ENCODE peak calls at places on chromosome 11, in ten cellular contexts. One of them, this sample, is unnamed.

GRCh38 chr11:115439385-115439784 is 64.8 kb downstream of the CADM1 start:
- DNase-seq in ovary: no peak
- DNase-seq in HEK293T: no peak
- DNase-seq in C1 segment of cervical spinal cord: no peak
- DNase-seq in stimulated activated CD8-positive, alpha-beta memory T cell treated with anti-CD3 and anti-CD28 coated beads, Interleukin-2, amount 100 ng/mL, for 48 hours: no peak
- DNase-seq in WTC11: no peak
- DNase-seq in NCI-H1417: peak
- DNase-seq in progenitor cell of endocrine pancreas: no peak
- DNase-seq in cardiac fibroblast: peak
- DNase-seq in foreskin melanocyte: no peak
- DNase-seq in this sample: no peak

GRCh38 chr11:12074529-12075195 is 35.7 kb upstream of the MICAL2 start:
- DNase-seq in ovary: no peak
- DNase-seq in HEK293T: no peak
- DNase-seq in C1 segment of cervical spinal cord: no peak
- DNase-seq in stimulated activated CD8-positive, alpha-beta memory T cell treated with anti-CD3 and anti-CD28 coated beads, Interleukin-2, amount 100 ng/mL, for 48 hours: no peak
- DNase-seq in WTC11: no peak
- DNase-seq in NCI-H1417: no peak
- DNase-seq in progenitor cell of endocrine pancreas: no peak
- DNase-seq in cardiac fibroblast: peak
- DNase-seq in foreskin melanocyte: no peak
- DNase-seq in this sample: no peak

GRCh38 chr11:20739004-20739612 is 69.7 kb downstream of the NELL1 start:
- DNase-seq in ovary: no peak
- DNase-seq in HEK293T: no peak
- DNase-seq in C1 segment of cervical spinal cord: no peak
- DNase-seq in stimulated activated CD8-positive, alpha-beta memory T cell treated with anti-CD3 and anti-CD28 coated beads, Interleukin-2, amount 100 ng/mL, for 48 hours: no peak
- DNase-seq in WTC11: no peak
- DNase-seq in NCI-H1417: peak
- DNase-seq in progenitor cell of endocrine pancreas: no peak
- DNase-seq in cardiac fibroblast: no peak
- DNase-seq in foreskin melanocyte: no peak
- DNase-seq in this sample: no peak

GRCh38 chr11:19232910-19233503 is 7.7 kb downstream of the E2F8 start:
- DNase-seq in ovary: no peak
- DNase-seq in HEK293T: no peak
- DNase-seq in C1 segment of cervical spinal cord: no peak
- DNase-seq in stimulated activated CD8-positive, alpha-beta memory T cell treated with anti-CD3 and anti-CD28 coated beads, Interleukin-2, amount 100 ng/mL, for 48 hours: no peak
- DNase-seq in WTC11: no peak
- DNase-seq in NCI-H1417: no peak
- DNase-seq in progenitor cell of endocrine pancreas: no peak
- DNase-seq in cardiac fibroblast: peak
- DNase-seq in foreskin melanocyte: no peak
- DNase-seq in this sample: no peak

GRCh38 chr11:111000400-111001090 is 245.0 kb upstream of the POU2AF2 start:
- DNase-seq in ovary: no peak
- DNase-seq in HEK293T: no peak
- DNase-seq in C1 segment of cervical spinal cord: no peak
- DNase-seq in stimulated activated CD8-positive, alpha-beta memory T cell treated with anti-CD3 and anti-CD28 coated beads, Interleukin-2, amount 100 ng/mL, for 48 hours: no peak
- DNase-seq in WTC11: no peak
- DNase-seq in NCI-H1417: no peak
- DNase-seq in progenitor cell of endocrine pancreas: no peak
- DNase-seq in cardiac fibroblast: peak
- DNase-seq in foreskin melanocyte: no peak
- DNase-seq in this sample: no peak

GRCh38 chr11:67642148-67642475 is 2.5 kb upstream of the TBX10 start:
- DNase-seq in ovary: no peak
- DNase-seq in HEK293T: no peak
- DNase-seq in C1 segment of cervical spinal cord: no peak
- DNase-seq in stimulated activated CD8-positive, alpha-beta memory T cell treated with anti-CD3 and anti-CD28 coated beads, Interleukin-2, amount 100 ng/mL, for 48 hours: no peak
- DNase-seq in WTC11: no peak
- DNase-seq in NCI-H1417: no peak
- DNase-seq in progenitor cell of endocrine pancreas: no peak
- DNase-seq in cardiac fibroblast: no peak
- DNase-seq in foreskin melanocyte: no peak
- DNase-seq in this sample: no peak

GRCh38 chr11:118202599-118203422 is 22.0 kb downstream of the JAML start:
- DNase-seq in ovary: no peak
- DNase-seq in HEK293T: no peak
- DNase-seq in C1 segment of cervical spinal cord: no peak
- DNase-seq in stimulated activated CD8-positive, alpha-beta memory T cell treated with anti-CD3 and anti-CD28 coated beads, Interleukin-2, amount 100 ng/mL, for 48 hours: peak
- DNase-seq in WTC11: no peak
- DNase-seq in NCI-H1417: no peak
- DNase-seq in progenitor cell of endocrine pancreas: no peak
- DNase-seq in cardiac fibroblast: no peak
- DNase-seq in foreskin melanocyte: no peak
- DNase-seq in this sample: no peak

GRCh38 chr11:9858218-9858617 is 194.3 kb downstream of the SWAP70 start:
- DNase-seq in ovary: no peak
- DNase-seq in HEK293T: no peak
- DNase-seq in C1 segment of cervical spinal cord: no peak
- DNase-seq in stimulated activated CD8-positive, alpha-beta memory T cell treated with anti-CD3 and anti-CD28 coated beads, Interleukin-2, amount 100 ng/mL, for 48 hours: no peak
- DNase-seq in WTC11: no peak
- DNase-seq in NCI-H1417: no peak
- DNase-seq in progenitor cell of endocrine pancreas: no peak
- DNase-seq in cardiac fibroblast: no peak
- DNase-seq in foreskin melanocyte: no peak
- DNase-seq in this sample: no peak

GRCh38 chr11:121539000-121539399 is 86.2 kb upstream of the SORL1-AS1 start:
- DNase-seq in ovary: no peak
- DNase-seq in HEK293T: no peak
- DNase-seq in C1 segment of cervical spinal cord: no peak
- DNase-seq in stimulated activated CD8-positive, alpha-beta memory T cell treated with anti-CD3 and anti-CD28 coated beads, Interleukin-2, amount 100 ng/mL, for 48 hours: no peak
- DNase-seq in WTC11: no peak
- DNase-seq in NCI-H1417: no peak
- DNase-seq in progenitor cell of endocrine pancreas: no peak
- DNase-seq in cardiac fibroblast: no peak
- DNase-seq in foreskin melanocyte: no peak
- DNase-seq in this sample: no peak

GRCh38 chr11:83914995-83915394 is 628.8 kb upstream of the CCDC90B start:
- DNase-seq in ovary: no peak
- DNase-seq in HEK293T: no peak
- DNase-seq in C1 segment of cervical spinal cord: no peak
- DNase-seq in stimulated activated CD8-positive, alpha-beta memory T cell treated with anti-CD3 and anti-CD28 coated beads, Interleukin-2, amount 100 ng/mL, for 48 hours: no peak
- DNase-seq in WTC11: no peak
- DNase-seq in NCI-H1417: no peak
- DNase-seq in progenitor cell of endocrine pancreas: no peak
- DNase-seq in cardiac fibroblast: no peak
- DNase-seq in foreskin melanocyte: no peak
- DNase-seq in this sample: no peak

GRCh38 chr11:70399681-70400112 is 1.4 kb downstream of the CTTN start:
- DNase-seq in ovary: peak
- DNase-seq in HEK293T: peak
- DNase-seq in C1 segment of cervical spinal cord: no peak
- DNase-seq in stimulated activated CD8-positive, alpha-beta memory T cell treated with anti-CD3 and anti-CD28 coated beads, Interleukin-2, amount 100 ng/mL, for 48 hours: no peak
- DNase-seq in WTC11: peak
- DNase-seq in NCI-H1417: no peak
- DNase-seq in progenitor cell of endocrine pancreas: no peak
- DNase-seq in cardiac fibroblast: peak
- DNase-seq in foreskin melanocyte: peak
- DNase-seq in this sample: peak

GRCh38 chr11:59983212-59983611 is 19.4 kb downstream of the OOSP4A start:
- DNase-seq in ovary: no peak
- DNase-seq in HEK293T: no peak
- DNase-seq in C1 segment of cervical spinal cord: no peak
- DNase-seq in stimulated activated CD8-positive, alpha-beta memory T cell treated with anti-CD3 and anti-CD28 coated beads, Interleukin-2, amount 100 ng/mL, for 48 hours: no peak
- DNase-seq in WTC11: no peak
- DNase-seq in NCI-H1417: no peak
- DNase-seq in progenitor cell of endocrine pancreas: no peak
- DNase-seq in cardiac fibroblast: no peak
- DNase-seq in foreskin melanocyte: no peak
- DNase-seq in this sample: no peak

GRCh38 chr11:76270387-76270786 is 64.1 kb upstream of the WNT11 start:
- DNase-seq in ovary: no peak
- DNase-seq in HEK293T: no peak
- DNase-seq in C1 segment of cervical spinal cord: no peak
- DNase-seq in stimulated activated CD8-positive, alpha-beta memory T cell treated with anti-CD3 and anti-CD28 coated beads, Interleukin-2, amount 100 ng/mL, for 48 hours: no peak
- DNase-seq in WTC11: no peak
- DNase-seq in NCI-H1417: peak
- DNase-seq in progenitor cell of endocrine pancreas: no peak
- DNase-seq in cardiac fibroblast: peak
- DNase-seq in foreskin melanocyte: no peak
- DNase-seq in this sample: no peak

GRCh38 chr11:92482502-92482901 is 257.9 kb downstream of the FAT3 start:
- DNase-seq in ovary: no peak
- DNase-seq in HEK293T: no peak
- DNase-seq in C1 segment of cervical spinal cord: no peak
- DNase-seq in stimulated activated CD8-positive, alpha-beta memory T cell treated with anti-CD3 and anti-CD28 coated beads, Interleukin-2, amount 100 ng/mL, for 48 hours: no peak
- DNase-seq in WTC11: no peak
- DNase-seq in NCI-H1417: no peak
- DNase-seq in progenitor cell of endocrine pancreas: no peak
- DNase-seq in cardiac fibroblast: no peak
- DNase-seq in foreskin melanocyte: no peak
- DNase-seq in this sample: no peak

GRCh38 chr11:69449320-69450063 is 32.0 kb upstream of the LINC01488 start:
- DNase-seq in ovary: no peak
- DNase-seq in HEK293T: no peak
- DNase-seq in C1 segment of cervical spinal cord: no peak
- DNase-seq in stimulated activated CD8-positive, alpha-beta memory T cell treated with anti-CD3 and anti-CD28 coated beads, Interleukin-2, amount 100 ng/mL, for 48 hours: no peak
- DNase-seq in WTC11: no peak
- DNase-seq in NCI-H1417: no peak
- DNase-seq in progenitor cell of endocrine pancreas: no peak
- DNase-seq in cardiac fibroblast: peak
- DNase-seq in foreskin melanocyte: peak
- DNase-seq in this sample: peak

GRCh38 chr11:73234403-73235181 is 16.5 kb downstream of the P2RY2 start:
- DNase-seq in ovary: peak
- DNase-seq in HEK293T: no peak
- DNase-seq in C1 segment of cervical spinal cord: no peak
- DNase-seq in stimulated activated CD8-positive, alpha-beta memory T cell treated with anti-CD3 and anti-CD28 coated beads, Interleukin-2, amount 100 ng/mL, for 48 hours: no peak
- DNase-seq in WTC11: no peak
- DNase-seq in NCI-H1417: no peak
- DNase-seq in progenitor cell of endocrine pancreas: no peak
- DNase-seq in cardiac fibroblast: no peak
- DNase-seq in foreskin melanocyte: no peak
- DNase-seq in this sample: no peak

GRCh38 chr11:8566613-8567210 is 27.3 kb downstream of the STK33 start:
- DNase-seq in ovary: no peak
- DNase-seq in HEK293T: peak
- DNase-seq in C1 segment of cervical spinal cord: no peak
- DNase-seq in stimulated activated CD8-positive, alpha-beta memory T cell treated with anti-CD3 and anti-CD28 coated beads, Interleukin-2, amount 100 ng/mL, for 48 hours: no peak
- DNase-seq in WTC11: no peak
- DNase-seq in NCI-H1417: peak
- DNase-seq in progenitor cell of endocrine pancreas: no peak
- DNase-seq in cardiac fibroblast: peak
- DNase-seq in foreskin melanocyte: peak
- DNase-seq in this sample: no peak

GRCh38 chr11:19864141-19865120 is 151.8 kb downstream of the NAV2 start:
- DNase-seq in ovary: no peak
- DNase-seq in HEK293T: no peak
- DNase-seq in C1 segment of cervical spinal cord: no peak
- DNase-seq in stimulated activated CD8-positive, alpha-beta memory T cell treated with anti-CD3 and anti-CD28 coated beads, Interleukin-2, amount 100 ng/mL, for 48 hours: no peak
- DNase-seq in WTC11: no peak
- DNase-seq in NCI-H1417: peak
- DNase-seq in progenitor cell of endocrine pancreas: no peak
- DNase-seq in cardiac fibroblast: no peak
- DNase-seq in foreskin melanocyte: peak
- DNase-seq in this sample: no peak

GRCh38 chr11:7564803-7565202 is 51.0 kb downstream of the PPFIBP2 start:
- DNase-seq in ovary: no peak
- DNase-seq in HEK293T: no peak
- DNase-seq in C1 segment of cervical spinal cord: no peak
- DNase-seq in stimulated activated CD8-positive, alpha-beta memory T cell treated with anti-CD3 and anti-CD28 coated beads, Interleukin-2, amount 100 ng/mL, for 48 hours: no peak
- DNase-seq in WTC11: no peak
- DNase-seq in NCI-H1417: no peak
- DNase-seq in progenitor cell of endocrine pancreas: no peak
- DNase-seq in cardiac fibroblast: no peak
- DNase-seq in foreskin melanocyte: no peak
- DNase-seq in this sample: no peak

GRCh38 chr11:114571712-114572111 is 12.0 kb upstream of the NXPE1 start:
- DNase-seq in ovary: no peak
- DNase-seq in HEK293T: no peak
- DNase-seq in C1 segment of cervical spinal cord: no peak
- DNase-seq in stimulated activated CD8-positive, alpha-beta memory T cell treated with anti-CD3 and anti-CD28 coated beads, Interleukin-2, amount 100 ng/mL, for 48 hours: no peak
- DNase-seq in WTC11: peak
- DNase-seq in NCI-H1417: no peak
- DNase-seq in progenitor cell of endocrine pancreas: no peak
- DNase-seq in cardiac fibroblast: no peak
- DNase-seq in foreskin melanocyte: no peak
- DNase-seq in this sample: no peak

GRCh38 chr11:534592-535518 is 521 bp downstream of the HRAS start:
- DNase-seq in ovary: peak
- DNase-seq in HEK293T: peak
- DNase-seq in C1 segment of cervical spinal cord: no peak
- DNase-seq in stimulated activated CD8-positive, alpha-beta memory T cell treated with anti-CD3 and anti-CD28 coated beads, Interleukin-2, amount 100 ng/mL, for 48 hours: no peak
- DNase-seq in WTC11: peak
- DNase-seq in NCI-H1417: peak
- DNase-seq in progenitor cell of endocrine pancreas: no peak
- DNase-seq in cardiac fibroblast: peak
- DNase-seq in foreskin melanocyte: peak
- DNase-seq in this sample: peak

GRCh38 chr11:115751244-115751643 is 247.0 kb upstream of the CADM1 start:
- DNase-seq in ovary: no peak
- DNase-seq in HEK293T: no peak
- DNase-seq in C1 segment of cervical spinal cord: no peak
- DNase-seq in stimulated activated CD8-positive, alpha-beta memory T cell treated with anti-CD3 and anti-CD28 coated beads, Interleukin-2, amount 100 ng/mL, for 48 hours: no peak
- DNase-seq in WTC11: no peak
- DNase-seq in NCI-H1417: no peak
- DNase-seq in progenitor cell of endocrine pancreas: no peak
- DNase-seq in cardiac fibroblast: no peak
- DNase-seq in foreskin melanocyte: no peak
- DNase-seq in this sample: no peak

GRCh38 chr11:80307676-80308075 is 866.8 kb upstream of the TENM4 start:
- DNase-seq in ovary: no peak
- DNase-seq in HEK293T: no peak
- DNase-seq in C1 segment of cervical spinal cord: no peak
- DNase-seq in stimulated activated CD8-positive, alpha-beta memory T cell treated with anti-CD3 and anti-CD28 coated beads, Interleukin-2, amount 100 ng/mL, for 48 hours: no peak
- DNase-seq in WTC11: no peak
- DNase-seq in NCI-H1417: no peak
- DNase-seq in progenitor cell of endocrine pancreas: no peak
- DNase-seq in cardiac fibroblast: no peak
- DNase-seq in foreskin melanocyte: no peak
- DNase-seq in this sample: no peak

GRCh38 chr11:94028436-94028835 is 7.3 kb downstream of the HEPHL1 start:
- DNase-seq in ovary: no peak
- DNase-seq in HEK293T: no peak
- DNase-seq in C1 segment of cervical spinal cord: no peak
- DNase-seq in stimulated activated CD8-positive, alpha-beta memory T cell treated with anti-CD3 and anti-CD28 coated beads, Interleukin-2, amount 100 ng/mL, for 48 hours: no peak
- DNase-seq in WTC11: no peak
- DNase-seq in NCI-H1417: no peak
- DNase-seq in progenitor cell of endocrine pancreas: no peak
- DNase-seq in cardiac fibroblast: peak
- DNase-seq in foreskin melanocyte: no peak
- DNase-seq in this sample: no peak

GRCh38 chr11:102611291-102611690 is 13.8 kb downstream of the MMP20 start:
- DNase-seq in ovary: no peak
- DNase-seq in HEK293T: no peak
- DNase-seq in C1 segment of cervical spinal cord: no peak
- DNase-seq in stimulated activated CD8-positive, alpha-beta memory T cell treated with anti-CD3 and anti-CD28 coated beads, Interleukin-2, amount 100 ng/mL, for 48 hours: no peak
- DNase-seq in WTC11: no peak
- DNase-seq in NCI-H1417: no peak
- DNase-seq in progenitor cell of endocrine pancreas: no peak
- DNase-seq in cardiac fibroblast: no peak
- DNase-seq in foreskin melanocyte: no peak
- DNase-seq in this sample: no peak

GRCh38 chr11:105144887-105145286 is 5.3 kb upstream of the CARD18 start:
- DNase-seq in ovary: no peak
- DNase-seq in HEK293T: no peak
- DNase-seq in C1 segment of cervical spinal cord: no peak
- DNase-seq in stimulated activated CD8-positive, alpha-beta memory T cell treated with anti-CD3 and anti-CD28 coated beads, Interleukin-2, amount 100 ng/mL, for 48 hours: no peak
- DNase-seq in WTC11: no peak
- DNase-seq in NCI-H1417: peak
- DNase-seq in progenitor cell of endocrine pancreas: no peak
- DNase-seq in cardiac fibroblast: peak
- DNase-seq in foreskin melanocyte: peak
- DNase-seq in this sample: no peak

GRCh38 chr11:26626346-26626745 is 54.3 kb upstream of the MUC15 start:
- DNase-seq in ovary: no peak
- DNase-seq in HEK293T: no peak
- DNase-seq in C1 segment of cervical spinal cord: no peak
- DNase-seq in stimulated activated CD8-positive, alpha-beta memory T cell treated with anti-CD3 and anti-CD28 coated beads, Interleukin-2, amount 100 ng/mL, for 48 hours: no peak
- DNase-seq in WTC11: no peak
- DNase-seq in NCI-H1417: no peak
- DNase-seq in progenitor cell of endocrine pancreas: no peak
- DNase-seq in cardiac fibroblast: peak
- DNase-seq in foreskin melanocyte: no peak
- DNase-seq in this sample: no peak

GRCh38 chr11:47162426-47162825 is 14.3 kb downstream of the ARFGAP2 start:
- DNase-seq in ovary: no peak
- DNase-seq in HEK293T: no peak
- DNase-seq in C1 segment of cervical spinal cord: no peak
- DNase-seq in stimulated activated CD8-positive, alpha-beta memory T cell treated with anti-CD3 and anti-CD28 coated beads, Interleukin-2, amount 100 ng/mL, for 48 hours: no peak
- DNase-seq in WTC11: no peak
- DNase-seq in NCI-H1417: no peak
- DNase-seq in progenitor cell of endocrine pancreas: no peak
- DNase-seq in cardiac fibroblast: no peak
- DNase-seq in foreskin melanocyte: no peak
- DNase-seq in this sample: no peak

This sample was measured in left ventricle myocardium inferior.